ENCODE peak calls at places on chromosomes 3 and 15, in seven cellular contexts. One of them, this sample, is unnamed.

GRCh38 chr15:87661952-87662351 is 594.6 kb downstream of the NTRK3 start:
- DNase-seq in aorta: no peak
- DNase-seq in foreskin fibroblast: no peak
- DNase-seq in body of pancreas: no peak
- DNase-seq in stimulated activated CD4-positive, alpha-beta T cell treated with anti-CD3 and anti-CD28 coated beads, Interleukin-12 subunit alpha, Interleukin-12 subunit beta, amount 100 ng/mL, for 4 hours: no peak
- DNase-seq in bronchial epithelial cell: no peak
- DNase-seq in NCI-H1436: no peak
- DNase-seq in this sample: no peak

GRCh38 chr15:72116680-72117447 is 1.1 kb downstream of the MYO9A start:
- DNase-seq in bronchial epithelial cell: peak; percentile 22
- DNase-seq in stimulated activated CD4-positive, alpha-beta T cell treated with anti-CD3 and anti-CD28 coated beads, Interleukin-12 subunit alpha, Interleukin-12 subunit beta, amount 100 ng/mL, for 4 hours: no peak
- DNase-seq in body of pancreas: peak; percentile 24
- DNase-seq in foreskin fibroblast: peak; percentile 30
- DNase-seq in aorta: peak; percentile 58
- DNase-seq in NCI-H1436: no peak
- DNase-seq in this sample: peak; percentile 23

GRCh38 chr3:55725681-55726500 is 238.8 kb upstream of the WNT5A start:
- DNase-seq in foreskin fibroblast: no peak
- DNase-seq in bronchial epithelial cell: no peak
- DNase-seq in aorta: no peak
- DNase-seq in stimulated activated CD4-positive, alpha-beta T cell treated with anti-CD3 and anti-CD28 coated beads, Interleukin-12 subunit alpha, Interleukin-12 subunit beta, amount 100 ng/mL, for 4 hours: no peak
- DNase-seq in body of pancreas: no peak
- DNase-seq in NCI-H1436: no peak
- DNase-seq in this sample: no peak

GRCh38 chr3:41740374-41740773 is 221.5 kb downstream of the ULK4 start:
- DNase-seq in bronchial epithelial cell: no peak
- DNase-seq in NCI-H1436: no peak
- DNase-seq in stimulated activated CD4-positive, alpha-beta T cell treated with anti-CD3 and anti-CD28 coated beads, Interleukin-12 subunit alpha, Interleukin-12 subunit beta, amount 100 ng/mL, for 4 hours: no peak
- DNase-seq in foreskin fibroblast: no peak
- DNase-seq in body of pancreas: no peak
- DNase-seq in aorta: no peak
- DNase-seq in this sample: no peak

GRCh38 chr3:156918746-156919145 is 92.6 kb downstream of the LEKR1 start:
- DNase-seq in foreskin fibroblast: no peak
- DNase-seq in bronchial epithelial cell: no peak
- DNase-seq in stimulated activated CD4-positive, alpha-beta T cell treated with anti-CD3 and anti-CD28 coated beads, Interleukin-12 subunit alpha, Interleukin-12 subunit beta, amount 100 ng/mL, for 4 hours: no peak
- DNase-seq in aorta: no peak
- DNase-seq in body of pancreas: no peak
- DNase-seq in NCI-H1436: no peak
- DNase-seq in this sample: no peak

GRCh38 chr3:72745146-72745976 is 102.9 kb downstream of the SHQ1 start:
- DNase-seq in NCI-H1436: no peak
- DNase-seq in aorta: no peak
- DNase-seq in body of pancreas: no peak
- DNase-seq in bronchial epithelial cell: peak; percentile 48
- DNase-seq in foreskin fibroblast: no peak
- DNase-seq in stimulated activated CD4-positive, alpha-beta T cell treated with anti-CD3 and anti-CD28 coated beads, Interleukin-12 subunit alpha, Interleukin-12 subunit beta, amount 100 ng/mL, for 4 hours: no peak
- DNase-seq in this sample: peak; percentile 45

GRCh38 chr3:131172502-131172901 is 145.8 kb downstream of the NEK11 start:
- DNase-seq in aorta: no peak
- DNase-seq in body of pancreas: no peak
- DNase-seq in bronchial epithelial cell: no peak
- DNase-seq in NCI-H1436: no peak
- DNase-seq in foreskin fibroblast: no peak
- DNase-seq in stimulated activated CD4-positive, alpha-beta T cell treated with anti-CD3 and anti-CD28 coated beads, Interleukin-12 subunit alpha, Interleukin-12 subunit beta, amount 100 ng/mL, for 4 hours: no peak
- DNase-seq in this sample: no peak

GRCh38 chr3:18124501-18124900 is 300.6 kb downstream of the SATB1 start:
- DNase-seq in body of pancreas: no peak
- DNase-seq in NCI-H1436: no peak
- DNase-seq in stimulated activated CD4-positive, alpha-beta T cell treated with anti-CD3 and anti-CD28 coated beads, Interleukin-12 subunit alpha, Interleukin-12 subunit beta, amount 100 ng/mL, for 4 hours: no peak
- DNase-seq in foreskin fibroblast: peak; percentile 77
- DNase-seq in bronchial epithelial cell: peak; percentile 85
- DNase-seq in aorta: no peak
- DNase-seq in this sample: peak; percentile 38

GRCh38 chr15:66899555-66900350 is 165.6 kb upstream of the SMAD3 start:
- DNase-seq in foreskin fibroblast: peak; percentile 55
- DNase-seq in aorta: no peak
- DNase-seq in bronchial epithelial cell: no peak
- DNase-seq in stimulated activated CD4-positive, alpha-beta T cell treated with anti-CD3 and anti-CD28 coated beads, Interleukin-12 subunit alpha, Interleukin-12 subunit beta, amount 100 ng/mL, for 4 hours: no peak
- DNase-seq in body of pancreas: no peak
- DNase-seq in NCI-H1436: no peak
- DNase-seq in this sample: no peak

GRCh38 chr3:55162031-55162784 is 234.3 kb upstream of the LRTM1 start:
- DNase-seq in aorta: no peak
- DNase-seq in bronchial epithelial cell: no peak
- DNase-seq in body of pancreas: no peak
- DNase-seq in foreskin fibroblast: peak; percentile 90
- DNase-seq in stimulated activated CD4-positive, alpha-beta T cell treated with anti-CD3 and anti-CD28 coated beads, Interleukin-12 subunit alpha, Interleukin-12 subunit beta, amount 100 ng/mL, for 4 hours: no peak
- DNase-seq in NCI-H1436: no peak
- DNase-seq in this sample: no peak

GRCh38 chr3:39136533-39137434 is 16.6 kb downstream of the CSRNP1 start:
- DNase-seq in foreskin fibroblast: no peak
- DNase-seq in body of pancreas: no peak
- DNase-seq in NCI-H1436: no peak
- DNase-seq in aorta: no peak
- DNase-seq in bronchial epithelial cell: no peak
- DNase-seq in stimulated activated CD4-positive, alpha-beta T cell treated with anti-CD3 and anti-CD28 coated beads, Interleukin-12 subunit alpha, Interleukin-12 subunit beta, amount 100 ng/mL, for 4 hours: no peak
- DNase-seq in this sample: no peak

GRCh38 chr3:124859025-124859424 is 28.1 kb downstream of the ITGB5 start:
- DNase-seq in body of pancreas: no peak
- DNase-seq in bronchial epithelial cell: peak; percentile 43
- DNase-seq in stimulated activated CD4-positive, alpha-beta T cell treated with anti-CD3 and anti-CD28 coated beads, Interleukin-12 subunit alpha, Interleukin-12 subunit beta, amount 100 ng/mL, for 4 hours: no peak
- DNase-seq in foreskin fibroblast: peak; percentile 76
- DNase-seq in aorta: peak; percentile 60
- DNase-seq in NCI-H1436: no peak
- DNase-seq in this sample: no peak

GRCh38 chr3:127764841-127765362 is 57.4 kb downstream of the MGLL start:
- DNase-seq in aorta: no peak
- DNase-seq in NCI-H1436: no peak
- DNase-seq in foreskin fibroblast: peak; percentile 57
- DNase-seq in body of pancreas: no peak
- DNase-seq in bronchial epithelial cell: no peak
- DNase-seq in stimulated activated CD4-positive, alpha-beta T cell treated with anti-CD3 and anti-CD28 coated beads, Interleukin-12 subunit alpha, Interleukin-12 subunit beta, amount 100 ng/mL, for 4 hours: no peak
- DNase-seq in this sample: no peak

GRCh38 chr3:123331006-123331405 is 117.9 kb downstream of the ADCY5 start:
- DNase-seq in NCI-H1436: no peak
- DNase-seq in bronchial epithelial cell: no peak
- DNase-seq in aorta: no peak
- DNase-seq in foreskin fibroblast: no peak
- DNase-seq in body of pancreas: no peak
- DNase-seq in stimulated activated CD4-positive, alpha-beta T cell treated with anti-CD3 and anti-CD28 coated beads, Interleukin-12 subunit alpha, Interleukin-12 subunit beta, amount 100 ng/mL, for 4 hours: no peak
- DNase-seq in this sample: no peak

GRCh38 chr3:64902991-64903390 is 215.2 kb upstream of the ADAMTS9 start:
- DNase-seq in foreskin fibroblast: peak; percentile 65
- DNase-seq in aorta: no peak
- DNase-seq in NCI-H1436: no peak
- DNase-seq in body of pancreas: no peak
- DNase-seq in bronchial epithelial cell: no peak
- DNase-seq in stimulated activated CD4-positive, alpha-beta T cell treated with anti-CD3 and anti-CD28 coated beads, Interleukin-12 subunit alpha, Interleukin-12 subunit beta, amount 100 ng/mL, for 4 hours: no peak
- DNase-seq in this sample: no peak

GRCh38 chr3:52852419-52852818 is 17.6 kb upstream of the MUSTN1 start:
- DNase-seq in stimulated activated CD4-positive, alpha-beta T cell treated with anti-CD3 and anti-CD28 coated beads, Interleukin-12 subunit alpha, Interleukin-12 subunit beta, amount 100 ng/mL, for 4 hours: no peak
- DNase-seq in NCI-H1436: no peak
- DNase-seq in body of pancreas: no peak
- DNase-seq in foreskin fibroblast: no peak
- DNase-seq in aorta: no peak
- DNase-seq in bronchial epithelial cell: no peak
- DNase-seq in this sample: no peak

GRCh38 chr15:65044724-65045481 is at the start of gene SLC51B:
- DNase-seq in stimulated activated CD4-positive, alpha-beta T cell treated with anti-CD3 and anti-CD28 coated beads, Interleukin-12 subunit alpha, Interleukin-12 subunit beta, amount 100 ng/mL, for 4 hours: no peak
- DNase-seq in aorta: no peak
- DNase-seq in foreskin fibroblast: peak; percentile 69
- DNase-seq in NCI-H1436: no peak
- DNase-seq in bronchial epithelial cell: no peak
- DNase-seq in body of pancreas: no peak
- DNase-seq in this sample: no peak

GRCh38 chr15:90744759-90745402 is 27.7 kb downstream of the BLM start:
- DNase-seq in aorta: no peak
- DNase-seq in stimulated activated CD4-positive, alpha-beta T cell treated with anti-CD3 and anti-CD28 coated beads, Interleukin-12 subunit alpha, Interleukin-12 subunit beta, amount 100 ng/mL, for 4 hours: no peak
- DNase-seq in NCI-H1436: no peak
- DNase-seq in foreskin fibroblast: no peak
- DNase-seq in bronchial epithelial cell: no peak
- DNase-seq in body of pancreas: no peak
- DNase-seq in this sample: no peak

GRCh38 chr3:36843065-36844051 is 79.0 kb upstream of the DCLK3 start:
- DNase-seq in foreskin fibroblast: peak; percentile 41
- DNase-seq in body of pancreas: no peak
- DNase-seq in stimulated activated CD4-positive, alpha-beta T cell treated with anti-CD3 and anti-CD28 coated beads, Interleukin-12 subunit alpha, Interleukin-12 subunit beta, amount 100 ng/mL, for 4 hours: peak; percentile 50
- DNase-seq in bronchial epithelial cell: peak; percentile 49
- DNase-seq in NCI-H1436: no peak
- DNase-seq in aorta: no peak
- DNase-seq in this sample: no peak

GRCh38 chr3:134597390-134597975 is 53.3 kb downstream of the KY start:
- DNase-seq in body of pancreas: no peak
- DNase-seq in NCI-H1436: no peak
- DNase-seq in bronchial epithelial cell: peak; percentile 97
- DNase-seq in stimulated activated CD4-positive, alpha-beta T cell treated with anti-CD3 and anti-CD28 coated beads, Interleukin-12 subunit alpha, Interleukin-12 subunit beta, amount 100 ng/mL, for 4 hours: no peak
- DNase-seq in aorta: no peak
- DNase-seq in foreskin fibroblast: no peak
- DNase-seq in this sample: no peak

GRCh38 chr3:184727357-184728060 is 15.6 kb upstream of the MAGEF1 start:
- DNase-seq in aorta: peak; percentile 60
- DNase-seq in stimulated activated CD4-positive, alpha-beta T cell treated with anti-CD3 and anti-CD28 coated beads, Interleukin-12 subunit alpha, Interleukin-12 subunit beta, amount 100 ng/mL, for 4 hours: peak; percentile 18
- DNase-seq in NCI-H1436: peak; percentile 67
- DNase-seq in bronchial epithelial cell: peak; percentile 88
- DNase-seq in foreskin fibroblast: peak; percentile 76
- DNase-seq in body of pancreas: peak; percentile 69
- DNase-seq in this sample: peak; percentile 76

GRCh38 chr3:124599147-124599765 is 131.0 kb upstream of the UMPS start:
- DNase-seq in aorta: no peak
- DNase-seq in body of pancreas: no peak
- DNase-seq in foreskin fibroblast: no peak
- DNase-seq in bronchial epithelial cell: no peak
- DNase-seq in NCI-H1436: no peak
- DNase-seq in stimulated activated CD4-positive, alpha-beta T cell treated with anti-CD3 and anti-CD28 coated beads, Interleukin-12 subunit alpha, Interleukin-12 subunit beta, amount 100 ng/mL, for 4 hours: no peak
- DNase-seq in this sample: peak; percentile 72

GRCh38 chr15:66293419-66294156 is at the start of gene DIS3L:
- DNase-seq in bronchial epithelial cell: no peak
- DNase-seq in stimulated activated CD4-positive, alpha-beta T cell treated with anti-CD3 and anti-CD28 coated beads, Interleukin-12 subunit alpha, Interleukin-12 subunit beta, amount 100 ng/mL, for 4 hours: peak; percentile 64
- DNase-seq in body of pancreas: peak; percentile 59
- DNase-seq in foreskin fibroblast: peak; percentile 73
- DNase-seq in NCI-H1436: no peak
- DNase-seq in aorta: peak; percentile 70
- DNase-seq in this sample: peak; percentile 78